ENCODE peak calls at places on chromosomes 16 and 17, in seven cellular contexts. One of them, this sample, is unnamed.

GRCh38 chr17:9239821-9240658 is 218.7 kb downstream of the NTN1 start:
- DNase-seq in kidney tubule cell: peak; percentile 77
- DNase-seq in endothelial cell: peak; percentile 46
- DNase-seq in fibroblast of pulmonary artery: peak; percentile 57
- DNase-seq in naive B cell: peak; percentile 69
- DNase-seq in A549: peak; percentile 50
- DNase-seq in NCI-H1105: no peak
- DNase-seq in this sample: no peak

GRCh38 chr16:30473231-30474061 is 904 bp downstream of the ITGAL start:
- DNase-seq in naive B cell: no peak
- DNase-seq in A549: no peak
- DNase-seq in NCI-H1105: no peak
- DNase-seq in kidney tubule cell: no peak
- DNase-seq in fibroblast of pulmonary artery: no peak
- DNase-seq in endothelial cell: no peak
- DNase-seq in this sample: no peak

GRCh38 chr16:635573-636205 is 416 bp downstream of the METTL26 start:
- DNase-seq in fibroblast of pulmonary artery: no peak
- DNase-seq in endothelial cell: peak; percentile 4
- DNase-seq in naive B cell: no peak
- DNase-seq in NCI-H1105: no peak
- DNase-seq in kidney tubule cell: no peak
- DNase-seq in A549: no peak
- DNase-seq in this sample: no peak

GRCh38 chr17:44360826-44361225 is 2.8 kb downstream of the FAM171A2 start:
- DNase-seq in NCI-H1105: no peak
- DNase-seq in fibroblast of pulmonary artery: peak; percentile 57
- DNase-seq in naive B cell: no peak
- DNase-seq in endothelial cell: no peak
- DNase-seq in A549: no peak
- DNase-seq in kidney tubule cell: no peak
- DNase-seq in this sample: no peak

GRCh38 chr16:46743232-46743719 is 4.9 kb downstream of the MYLK3 start:
- DNase-seq in NCI-H1105: no peak
- DNase-seq in A549: no peak
- DNase-seq in endothelial cell: peak; percentile 45
- DNase-seq in fibroblast of pulmonary artery: peak; percentile 66
- DNase-seq in naive B cell: peak; percentile 47
- DNase-seq in kidney tubule cell: peak; percentile 50
- DNase-seq in this sample: peak; percentile 6

GRCh38 chr16:87688876-87689815 is 76.6 kb downstream of the KLHDC4 start:
- DNase-seq in naive B cell: no peak
- DNase-seq in fibroblast of pulmonary artery: no peak
- DNase-seq in NCI-H1105: no peak
- DNase-seq in kidney tubule cell: no peak
- DNase-seq in A549: no peak
- DNase-seq in endothelial cell: no peak
- DNase-seq in this sample: no peak

GRCh38 chr16:50315346-50315997 is 49.1 kb downstream of the ADCY7 start:
- DNase-seq in kidney tubule cell: no peak
- DNase-seq in fibroblast of pulmonary artery: no peak
- DNase-seq in endothelial cell: no peak
- DNase-seq in A549: no peak
- DNase-seq in NCI-H1105: no peak
- DNase-seq in naive B cell: no peak
- DNase-seq in this sample: no peak

GRCh38 chr17:9021985-9022552 is 759 bp downstream of the NTN1 start:
- DNase-seq in endothelial cell: peak; percentile 49
- DNase-seq in naive B cell: no peak
- DNase-seq in kidney tubule cell: peak; percentile 22
- DNase-seq in fibroblast of pulmonary artery: peak; percentile 21
- DNase-seq in NCI-H1105: no peak
- DNase-seq in A549: no peak
- DNase-seq in this sample: peak; percentile 51

GRCh38 chr17:78236362-78237127 is 5.1 kb downstream of the TMEM235 start:
- DNase-seq in kidney tubule cell: no peak
- DNase-seq in fibroblast of pulmonary artery: no peak
- DNase-seq in endothelial cell: no peak
- DNase-seq in naive B cell: no peak
- DNase-seq in NCI-H1105: no peak
- DNase-seq in A549: no peak
- DNase-seq in this sample: no peak

GRCh38 chr17:68599091-68599872 is 1.9 kb downstream of the FAM20A start:
- DNase-seq in naive B cell: no peak
- DNase-seq in A549: no peak
- DNase-seq in fibroblast of pulmonary artery: no peak
- DNase-seq in endothelial cell: no peak
- DNase-seq in NCI-H1105: no peak
- DNase-seq in kidney tubule cell: no peak
- DNase-seq in this sample: no peak

GRCh38 chr17:78210111-78210510 is 3.9 kb upstream of the BIRC5 start:
- DNase-seq in endothelial cell: no peak
- DNase-seq in fibroblast of pulmonary artery: no peak
- DNase-seq in NCI-H1105: no peak
- DNase-seq in naive B cell: no peak
- DNase-seq in kidney tubule cell: no peak
- DNase-seq in A549: no peak
- DNase-seq in this sample: no peak

GRCh38 chr16:167117-167462 is 1.3 kb downstream of the HBM start:
- DNase-seq in kidney tubule cell: no peak
- DNase-seq in fibroblast of pulmonary artery: no peak
- DNase-seq in naive B cell: no peak
- DNase-seq in endothelial cell: no peak
- DNase-seq in NCI-H1105: no peak
- DNase-seq in A549: no peak
- DNase-seq in this sample: no peak

GRCh38 chr16:89366561-89367537 is 123.5 kb downstream of the ANKRD11 start:
- DNase-seq in naive B cell: no peak
- DNase-seq in NCI-H1105: no peak
- DNase-seq in fibroblast of pulmonary artery: no peak
- DNase-seq in endothelial cell: no peak
- DNase-seq in kidney tubule cell: peak; percentile 55
- DNase-seq in A549: no peak
- DNase-seq in this sample: peak; percentile 66

GRCh38 chr16:907819-908218 is 63.0 kb downstream of the LMF1 start:
- DNase-seq in fibroblast of pulmonary artery: no peak
- DNase-seq in A549: no peak
- DNase-seq in kidney tubule cell: no peak
- DNase-seq in naive B cell: no peak
- DNase-seq in NCI-H1105: peak; percentile 9
- DNase-seq in endothelial cell: no peak
- DNase-seq in this sample: no peak

GRCh38 chr17:38428150-38428642 is at the start of gene ARHGAP23:
- DNase-seq in endothelial cell: no peak
- DNase-seq in NCI-H1105: no peak
- DNase-seq in fibroblast of pulmonary artery: peak; percentile 81
- DNase-seq in kidney tubule cell: peak; percentile 77
- DNase-seq in naive B cell: peak; percentile 29
- DNase-seq in A549: peak; percentile 57
- DNase-seq in this sample: peak; percentile 24

GRCh38 chr16:3467920-3468319 is 24.4 kb downstream of the NAA60 start:
- DNase-seq in A549: no peak
- DNase-seq in endothelial cell: no peak
- DNase-seq in fibroblast of pulmonary artery: peak; percentile 36
- DNase-seq in naive B cell: no peak
- DNase-seq in kidney tubule cell: peak; percentile 61
- DNase-seq in NCI-H1105: no peak
- DNase-seq in this sample: peak; percentile 33

GRCh38 chr16:9966569-9967157 is 215.6 kb downstream of the GRIN2A start:
- DNase-seq in fibroblast of pulmonary artery: no peak
- DNase-seq in NCI-H1105: no peak
- DNase-seq in naive B cell: no peak
- DNase-seq in endothelial cell: no peak
- DNase-seq in A549: no peak
- DNase-seq in kidney tubule cell: peak; percentile 88
- DNase-seq in this sample: peak; percentile 26

GRCh38 chr16:48963306-48963705 is 318.3 kb downstream of the CBLN1 start:
- DNase-seq in endothelial cell: no peak
- DNase-seq in NCI-H1105: no peak
- DNase-seq in fibroblast of pulmonary artery: no peak
- DNase-seq in naive B cell: no peak
- DNase-seq in kidney tubule cell: peak; percentile 87
- DNase-seq in A549: peak; percentile 17
- DNase-seq in this sample: peak; percentile 51

GRCh38 chr17:37259030-37259735 is 116.6 kb upstream of the C17orf78 start:
- DNase-seq in naive B cell: no peak
- DNase-seq in fibroblast of pulmonary artery: peak; percentile 26
- DNase-seq in endothelial cell: no peak
- DNase-seq in A549: no peak
- DNase-seq in kidney tubule cell: peak; percentile 78
- DNase-seq in NCI-H1105: no peak
- DNase-seq in this sample: peak; percentile 81

GRCh38 chr17:11636771-11637170 is 38.5 kb downstream of the DNAH9 start:
- DNase-seq in A549: no peak
- DNase-seq in naive B cell: no peak
- DNase-seq in kidney tubule cell: no peak
- DNase-seq in NCI-H1105: no peak
- DNase-seq in endothelial cell: no peak
- DNase-seq in fibroblast of pulmonary artery: no peak
- DNase-seq in this sample: no peak

GRCh38 chr17:65121916-65122821 is 15.0 kb upstream of the RGS9 start:
- DNase-seq in A549: no peak
- DNase-seq in NCI-H1105: no peak
- DNase-seq in naive B cell: no peak
- DNase-seq in endothelial cell: no peak
- DNase-seq in kidney tubule cell: peak; percentile 60
- DNase-seq in fibroblast of pulmonary artery: no peak
- DNase-seq in this sample: no peak

GRCh38 chr17:18257268-18257681 is 1.3 kb downstream of the FLII start:
- DNase-seq in NCI-H1105: no peak
- DNase-seq in fibroblast of pulmonary artery: no peak
- DNase-seq in kidney tubule cell: peak; percentile 92
- DNase-seq in naive B cell: no peak
- DNase-seq in A549: no peak
- DNase-seq in endothelial cell: no peak
- DNase-seq in this sample: peak; percentile 78

GRCh38 chr17:74369221-74369620 is 1.9 kb downstream of the GPR142 start:
- DNase-seq in kidney tubule cell: no peak
- DNase-seq in A549: no peak
- DNase-seq in naive B cell: no peak
- DNase-seq in endothelial cell: no peak
- DNase-seq in NCI-H1105: no peak
- DNase-seq in fibroblast of pulmonary artery: no peak
- DNase-seq in this sample: no peak

This sample was measured in mammary epithelial cell.